ENCODE peak calls at places on chromosomes 3 and 15, in ten cellular contexts. X is ovary, C is body of pancreas, F is A549, G is uterus, S is Peyer's patch, M is K562, U is esophagus squamous epithelium, W is endothelial cell of umbilical vein, K is heart left ventricle. L is an unnamed sample.

GRCh38 chr15:60479711-60480110 is 769 bp upstream of the ICE2 start:
- DNase-seq in X (no peak), S (no peak), W (no peak), M (no peak), C (no peak), G (no peak), K (no peak), U (no peak), F (no peak), L (no peak)

GRCh38 chr3:159418571-159419526 is 569.8 kb upstream of the IL12A start:
- DNase-seq in G (no peak), S (no peak), X (no peak), U (no peak), C (no peak), F (peak), M (no peak), K (no peak), W (peak), L (no peak)

GRCh38 chr15:64461577-64462162 is 1.3 kb downstream of the ZNF609 start:
- DNase-seq in W (peak), X (no peak), G (no peak), M (peak), F (peak), S (no peak), K (no peak), U (no peak), C (no peak), L (no peak)

GRCh38 chr3:128598884-128599664 is 51.5 kb downstream of the RPN1 start:
- DNase-seq in M (no peak), G (no peak), X (no peak), F (no peak), U (no peak), C (no peak), W (no peak), K (no peak), S (no peak), L (no peak)

GRCh38 chr15:89814112-89814742 is 425 bp downstream of the ANPEP start:
- DNase-seq in C (no peak), W (no peak), K (no peak), U (no peak), S (peak), X (no peak), F (no peak), G (no peak), M (no peak), L (no peak)

GRCh38 chr15:79872358-79873017 is 24.3 kb downstream of the MTHFS start:
- DNase-seq in W (no peak), C (no peak), S (no peak), U (no peak), X (no peak), F (peak), M (no peak), K (no peak), G (no peak), L (no peak)

GRCh38 chr3:38637906-38638305 is 11.6 kb downstream of the SCN5A start:
- DNase-seq in F (no peak), S (no peak), C (no peak), W (no peak), M (no peak), U (no peak), G (no peak), K (peak), X (no peak), L (no peak)

GRCh38 chr3:123783050-123783724 is 100.9 kb downstream of the MYLK start:
- DNase-seq in K (no peak), W (peak), M (no peak), G (no peak), U (no peak), C (no peak), X (no peak), F (no peak), S (no peak), L (no peak)

GRCh38 chr3:66107855-66108254 is 69.1 kb upstream of the MAGI1 start:
- DNase-seq in K (no peak), W (peak), U (no peak), C (no peak), F (no peak), M (no peak), X (no peak), S (no peak), G (no peak), L (peak)

GRCh38 chr15:66653398-66653797 is 48.6 kb upstream of the SMAD6 start:
- DNase-seq in G (no peak), W (no peak), C (no peak), S (no peak), X (no peak), M (no peak), U (no peak), K (no peak), F (no peak), L (no peak)

GRCh38 chr3:43255675-43256074 is 30.7 kb upstream of the SNRK start:
- DNase-seq in F (no peak), G (no peak), K (no peak), M (no peak), S (no peak), X (no peak), C (no peak), W (no peak), U (no peak), L (no peak)

GRCh38 chr3:53196575-53197407 is 35.8 kb downstream of the PRKCD start:
- DNase-seq in G (no peak), S (no peak), K (no peak), W (peak), M (no peak), F (peak), C (no peak), X (no peak), U (no peak), L (no peak)

GRCh38 chr3:33962383-33962782 is 164.0 kb downstream of the PDCD6IP start:
- DNase-seq in K (no peak), G (no peak), S (no peak), M (no peak), U (no peak), F (no peak), X (no peak), C (no peak), W (no peak), L (no peak)

GRCh38 chr15:31341501-31342195 is 15.0 kb downstream of the KLF13 start:
- DNase-seq in C (no peak), M (no peak), X (no peak), F (no peak), K (no peak), G (no peak), S (peak), U (no peak), W (no peak), L (no peak)

GRCh38 chr15:96703794-96704550 is 373.5 kb downstream of the NR2F2 start:
- DNase-seq in W (no peak), K (no peak), G (no peak), X (no peak), S (no peak), U (no peak), C (no peak), M (no peak), F (no peak), L (no peak)

GRCh38 chr15:93063796-93064690 is 25.0 kb downstream of the RGMA start:
- DNase-seq in M (no peak), X (no peak), C (no peak), S (no peak), W (no peak), F (no peak), G (no peak), K (peak), U (no peak), L (no peak)
- TF ChIP-seq POLR2A in M (no peak), X (no peak), C (no peak), S (no peak), W (no peak), F (no peak), G (no peak), K (no peak), U (no peak), L (no peak)

GRCh38 chr3:110164632-110165240 is 827.4 kb upstream of the DPPA4 start:
- DNase-seq in W (no peak), X (no peak), S (no peak), M (no peak), K (no peak), G (no peak), F (peak), U (no peak), C (no peak), L (no peak)
- TF ChIP-seq CTCF in W (no peak), X (no peak), S (no peak), M (no peak), K (no peak), G (no peak), F (no peak), U (no peak), C (no peak), L (no peak)

GRCh38 chr15:35043380-35044095 is 41.6 kb downstream of the NANOGP8 start:
- DNase-seq in K (no peak), C (no peak), U (no peak), F (no peak), G (no peak), S (no peak), M (no peak), X (no peak), W (no peak), L (no peak)
- TF ChIP-seq POLR2A in K (no peak), C (no peak), U (no peak), F (no peak), G (no peak), S (no peak), M (no peak), X (no peak), W (no peak), L (no peak)

GRCh38 chr3:29644261-29644660 is 363.4 kb downstream of the RBMS3 start:
- DNase-seq in U (no peak), G (no peak), S (no peak), F (no peak), X (no peak), K (no peak), W (no peak), M (no peak), C (no peak), L (no peak)
- TF ChIP-seq CTCF in U (no peak), G (no peak), S (no peak), F (no peak), X (no peak), K (no peak), W (no peak), M (no peak), C (no peak), L (no peak)

DNA sequence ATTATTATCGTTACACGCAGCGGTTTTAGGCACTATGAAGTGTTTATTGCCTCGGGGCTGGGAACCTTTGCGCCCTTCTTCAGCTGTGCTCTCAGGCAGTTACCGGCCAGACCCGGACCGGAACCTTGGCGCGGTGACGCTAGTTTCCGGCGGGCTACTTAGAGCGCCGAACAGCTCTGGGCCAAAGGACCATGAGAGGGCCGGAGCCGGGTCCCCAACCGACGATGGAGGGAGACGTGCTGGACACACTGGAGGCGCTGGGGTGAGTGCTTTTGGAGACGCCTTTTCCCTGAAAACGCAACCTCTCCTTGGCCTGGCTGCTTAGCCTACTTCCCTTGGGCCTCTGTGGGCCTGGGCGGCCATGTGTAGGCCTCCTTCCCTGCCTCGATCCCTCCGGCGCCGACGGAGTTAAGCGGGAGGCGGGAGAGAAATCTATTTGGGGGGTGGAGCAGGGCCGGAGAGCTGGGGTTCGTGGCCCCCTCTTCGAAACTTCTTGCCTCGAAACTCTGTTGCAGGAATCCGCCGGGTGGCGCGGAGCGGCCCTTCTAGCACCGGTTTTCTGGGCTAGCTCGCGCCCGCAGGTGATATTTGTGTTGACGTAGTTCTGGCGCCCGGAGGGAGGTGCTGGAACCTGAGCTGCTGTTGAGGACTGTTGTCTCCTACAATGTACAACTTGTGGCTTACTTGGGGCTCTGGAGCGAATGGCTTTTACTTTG is at the start of gene FAM98B:
- DNase-seq in G (peak), K (peak), U (peak), C (peak), M (peak), W (peak), F (peak), S (peak), X (peak), L (peak)
- TF ChIP-seq POLR2A in G (peak), K (peak), U (peak), C (peak), M (peak), W (peak), F (peak), S (peak), X (peak), L (no peak)

GRCh38 chr15:42079401-42079908 is 14.9 kb downstream of the PLA2G4D start:
- DNase-seq in U (no peak), G (no peak), X (no peak), S (no peak), C (no peak), F (no peak), W (no peak), M (peak), K (no peak), L (peak)
- TF ChIP-seq CTCF in U (no peak), G (no peak), X (no peak), S (no peak), C (no peak), F (no peak), W (no peak), M (no peak), K (no peak), L (no peak)

DNA sequence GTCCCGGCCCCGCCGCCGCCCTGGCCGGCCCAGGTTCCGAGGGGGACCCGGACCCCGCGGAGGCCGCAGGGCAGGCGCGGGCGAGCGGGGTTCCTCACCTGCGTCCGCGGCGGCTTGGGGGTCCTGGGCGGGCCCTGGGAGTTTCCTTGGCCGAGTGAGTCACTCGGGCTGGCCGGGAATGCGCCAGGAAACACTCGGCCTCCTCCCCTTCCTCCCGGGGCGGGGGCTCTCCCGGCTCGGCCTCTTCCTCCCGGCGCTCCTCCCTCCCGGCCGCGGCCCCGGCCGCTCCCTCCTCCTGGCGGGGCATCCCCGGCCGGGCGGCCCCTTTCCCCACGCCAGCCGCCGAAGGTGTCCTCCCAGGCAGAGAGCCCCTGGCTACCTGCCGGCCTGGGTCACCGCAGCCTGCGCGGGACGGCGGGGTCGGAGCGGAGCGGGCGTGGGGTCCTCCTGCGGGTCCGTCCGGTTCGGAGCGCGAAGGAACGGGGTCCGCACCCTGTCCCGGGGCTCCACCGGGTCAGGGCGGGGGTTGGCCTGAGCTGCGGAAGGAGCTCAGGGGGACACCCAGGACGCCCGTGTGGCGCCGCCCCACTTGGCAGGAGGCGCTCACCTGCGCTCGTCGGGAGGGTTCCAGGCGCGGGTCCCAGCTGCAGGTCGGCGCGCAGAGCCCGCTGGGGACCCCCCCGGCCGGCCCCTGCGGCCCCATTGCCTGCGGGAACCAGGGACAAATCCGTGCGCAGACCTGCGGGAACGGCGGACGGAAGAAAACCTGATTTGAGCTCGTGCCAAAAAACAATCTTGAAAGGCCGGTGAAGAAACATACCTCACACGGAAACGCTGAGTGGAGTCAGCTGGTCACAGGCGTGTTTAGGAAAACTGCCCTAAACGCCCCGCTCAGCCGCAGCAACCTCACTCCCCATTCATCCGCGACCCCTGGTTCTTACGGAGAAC is at the start of gene CYFIP1:
- DNase-seq in X (peak), S (peak), C (peak), U (no peak), G (peak), K (peak), M (peak), F (peak), W (peak), L (peak)
- TF ChIP-seq POLR2A in X (no peak), S (peak), C (peak), U (no peak), G (peak), K (peak), M (no peak), F (peak), W (peak), L (no peak)

GRCh38 chr15:78265137-78265460 is 737 bp downstream of the DNAJA4 start:
- DNase-seq in K (no peak), G (no peak), X (no peak), W (no peak), S (no peak), C (no peak), M (no peak), F (no peak), U (no peak), L (no peak)

GRCh38 chr15:78263907-78264303 is 457 bp upstream of the DNAJA4 start:
- DNase-seq in C (no peak), X (no peak), U (no peak), S (peak), K (no peak), M (peak), F (no peak), G (no peak), W (no peak), L (no peak)

GRCh38 chr15:78263351-78263781 is 996 bp upstream of the DNAJA4 start:
- DNase-seq in X (no peak), S (no peak), U (no peak), F (no peak), K (no peak), M (peak), W (no peak), C (no peak), G (no peak), L (no peak)

GRCh38 chr15:78265752-78266224 is 1.4 kb downstream of the DNAJA4 start:
- DNase-seq in C (no peak), W (peak), U (no peak), X (no peak), M (no peak), S (no peak), K (no peak), F (no peak), G (no peak), L (no peak)

GRCh38 chr15:78264304-78265136 is at the start of gene DNAJA4:
- DNase-seq in M (no peak), F (no peak), X (peak), K (peak), S (peak), W (peak), G (peak), C (peak), U (no peak), L (peak)
- TF ChIP-seq CTCF in M (no peak), F (no peak), X (no peak), K (peak), S (no peak), W (peak), G (no peak), C (no peak), U (no peak), L (no peak)

GRCh38 chr15:58331562-58331902 is 100.3 kb upstream of the LIPC start:
- DNase-seq in S (no peak), C (no peak), M (no peak), W (no peak), F (no peak), G (no peak), K (no peak), X (no peak), U (no peak), L (no peak)

GRCh38 chr15:58330468-58330793 is 101.4 kb upstream of the LIPC start:
- DNase-seq in W (no peak), C (no peak), M (no peak), X (no peak), U (no peak), K (no peak), G (no peak), S (no peak), F (no peak), L (no peak)

GRCh38 chr15:58330836-58331561 is 100.8 kb upstream of the LIPC start:
- DNase-seq in C (no peak), G (no peak), F (no peak), W (no peak), X (no peak), U (no peak), S (no peak), M (no peak), K (no peak), L (no peak)

GRCh38 chr15:58332676-58333400 is 99.0 kb upstream of the LIPC start:
- DNase-seq in W (no peak), X (no peak), F (peak), G (no peak), M (no peak), S (no peak), U (no peak), K (no peak), C (no peak), L (no peak)

GRCh38 chr15:58331903-58332675 is 99.7 kb upstream of the LIPC start:
- DNase-seq in X (peak), W (peak), F (peak), K (peak), U (peak), C (peak), M (peak), G (peak), S (peak), L (peak)
- TF ChIP-seq POLR2A in X (peak), W (peak), F (peak), K (peak), U (peak), C (peak), M (peak), G (peak), S (peak), L (no peak)

L was measured in breast epithelium.